ENCODE peak calls at places on chromosomes 11 and 22, in five cellular contexts. S is CD8-positive, alpha-beta T cell; W is MM.1S; N is foreskin fibroblast; D is cardiac muscle cell. A is an unnamed sample.

GRCh38 chr11:27976262-27976661 is 131.7 kb downstream of the KIF18A start:
- DNase-seq in S (no peak), W (no peak), N (no peak), D (peak), A (no peak)

GRCh38 chr11:109939176-109939810 is 153.9 kb upstream of the ZC3H12C start:
- DNase-seq in S (no peak), W (peak), N (peak), D (peak), A (peak)

GRCh38 chr11:111309516-111309915 is 11.2 kb downstream of the POU2AF3 start:
- DNase-seq in S (no peak), W (no peak), N (no peak), D (no peak), A (no peak)

GRCh38 chr11:130816941-130817607 is 99.2 kb downstream of the SNX19 start:
- DNase-seq in S (no peak), W (no peak), N (no peak), D (no peak), A (no peak)

GRCh38 chr11:97743205-97743742 is 1277.5 kb upstream of the CNTN5 start:
- DNase-seq in S (no peak), W (no peak), N (no peak), D (peak), A (peak)

GRCh38 chr22:50118557-50119168 is 28.9 kb downstream of the MOV10L1 start:
- DNase-seq in S (no peak), W (no peak), N (peak), D (peak), A (peak)

GRCh38 chr11:134257101-134257500 is 3.7 kb downstream of the ACAD8 start:
- DNase-seq in S (no peak), W (no peak), N (no peak), D (no peak), A (no peak)

GRCh38 chr22:48378673-48379072 is 1449.0 kb downstream of the BRD1 start:
- DNase-seq in S (no peak), W (no peak), N (no peak), D (no peak), A (no peak)

GRCh38 chr11:9529333-9529648 is 44.2 kb upstream of the WEE1 start:
- DNase-seq in S (no peak), W (no peak), N (no peak), D (peak), A (no peak)

GRCh38 chr11:108890482-108891092 is 225.7 kb downstream of the DDX10 start:
- DNase-seq in S (no peak), W (no peak), N (no peak), D (no peak), A (peak)

GRCh38 chr11:109480251-109480650 is 58.3 kb downstream of the C11orf87 start:
- DNase-seq in S (no peak), W (no peak), N (no peak), D (no peak), A (no peak)

GRCh38 chr22:30424471-30425326 is 869 bp upstream of the MTFP1 start:
- DNase-seq in S (no peak), W (peak), N (no peak), D (no peak), A (no peak)

GRCh38 chr11:21566521-21567100 is 626.3 kb upstream of the ANO5 start:
- DNase-seq in S (no peak), W (no peak), N (no peak), D (no peak), A (no peak)

GRCh38 chr11:2527621-2528291 is 82.9 kb downstream of the KCNQ1 start:
- DNase-seq in S (no peak), W (no peak), N (no peak), D (no peak), A (no peak)

GRCh38 chr22:45229181-45229580 is 11.5 kb downstream of the KIAA0930 start:
- DNase-seq in S (no peak), W (no peak), N (no peak), D (no peak), A (no peak)

GRCh38 chr11:86671386-86672006 is 920 bp downstream of the ME3 start:
- DNase-seq in S (no peak), W (peak), N (no peak), D (peak), A (peak)

GRCh38 chr11:34333787-34334186 is 24.0 kb downstream of the ABTB2 start:
- DNase-seq in S (no peak), W (no peak), N (no peak), D (no peak), A (no peak)

GRCh38 chr22:35727436-35727835 is 9.8 kb downstream of the APOL5 start:
- DNase-seq in S (no peak), W (no peak), N (no peak), D (peak), A (no peak)
- H3K4me3 ChIP-seq in S (no peak), W (no peak), N (no peak), D (no peak), A (no peak)

GRCh38 chr11:122159861-122160260 is 43.8 kb upstream of the BLID start:
- DNase-seq in S (no peak), W (no peak), N (no peak), D (no peak), A (no peak)

GRCh38 chr11:122155765-122156527 is 39.9 kb upstream of the BLID start:
- DNase-seq in S (no peak), W (no peak), N (no peak), D (peak), A (no peak)

GRCh38 chr11:122155001-122155400 is 39.0 kb upstream of the BLID start:
- DNase-seq in S (no peak), W (no peak), N (no peak), D (no peak), A (no peak)

GRCh38 chr11:122159173-122159701 is 43.2 kb upstream of the BLID start:
- DNase-seq in S (no peak), W (no peak), N (peak), D (peak), A (peak)

DNA sequence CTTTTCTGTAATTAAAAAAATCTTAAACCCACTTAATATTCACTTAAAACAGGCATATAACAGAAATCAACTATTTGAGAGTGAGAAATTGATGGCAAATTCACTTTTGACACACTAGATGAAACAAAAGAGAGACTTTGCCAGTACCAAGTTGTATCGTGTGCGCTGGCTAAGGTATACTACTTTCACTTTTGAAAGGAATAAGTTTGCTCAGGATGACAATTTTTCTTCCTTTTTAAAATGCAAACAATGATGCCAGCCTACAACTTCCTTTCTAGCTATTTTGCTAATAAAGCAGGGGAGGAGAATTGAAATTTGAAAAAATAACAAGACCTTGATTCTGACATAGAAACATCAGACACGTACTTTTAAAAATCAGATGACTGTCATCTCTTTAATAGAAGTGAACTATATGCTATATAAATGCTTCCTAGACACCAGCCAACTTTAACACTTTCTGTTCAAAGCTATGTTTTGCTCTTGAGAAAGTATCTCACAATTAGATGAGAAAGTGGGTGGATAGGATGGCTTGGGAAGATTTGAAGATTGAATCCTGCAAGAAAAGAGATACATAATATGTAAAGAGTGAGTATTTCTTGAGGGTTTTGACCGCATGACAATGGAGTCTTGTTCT is 41.6 kb upstream of the BLID start:
- DNase-seq in S (no peak), W (no peak), N (no peak), D (peak), A (peak)
- H3K4me3 ChIP-seq in S (no peak), W (no peak), N (peak), D (no peak), A (no peak)

DNA sequence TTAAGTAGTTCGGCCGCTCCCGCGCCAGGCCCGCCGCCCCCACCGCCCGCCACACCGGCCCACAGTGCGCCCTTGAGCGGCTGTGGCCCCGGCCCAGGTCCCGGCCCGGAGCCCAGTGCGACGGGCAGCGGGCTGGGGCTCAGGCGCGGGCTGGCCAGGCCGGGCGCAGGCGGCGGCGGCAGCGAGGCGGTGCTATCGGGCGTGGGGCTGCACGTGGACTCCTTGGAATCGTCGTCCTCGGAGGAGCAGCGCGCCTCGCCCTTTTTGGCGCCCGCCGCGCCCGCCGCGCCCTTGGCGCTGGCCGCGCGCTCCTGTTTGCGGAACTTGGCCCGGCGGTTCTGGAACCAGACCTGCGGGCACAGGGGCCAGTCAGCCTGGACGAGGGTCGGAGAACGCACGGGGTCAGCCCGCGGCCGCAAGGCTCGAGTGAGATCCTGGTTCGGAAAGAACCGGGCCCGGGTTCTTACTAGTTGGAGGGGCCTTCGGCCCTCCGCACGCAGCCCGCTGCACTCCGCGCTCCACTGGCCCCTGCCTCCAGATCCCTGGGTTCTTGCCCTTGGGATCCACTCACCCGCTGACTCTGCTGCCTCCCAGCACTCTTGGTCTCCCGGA is 4.0 kb downstream of the PHOX2A start:
- DNase-seq in S (no peak), W (no peak), N (no peak), D (peak), A (peak)
- H3K4me3 ChIP-seq in S (no peak), W (no peak), N (peak), D (peak), A (peak)

DNA sequence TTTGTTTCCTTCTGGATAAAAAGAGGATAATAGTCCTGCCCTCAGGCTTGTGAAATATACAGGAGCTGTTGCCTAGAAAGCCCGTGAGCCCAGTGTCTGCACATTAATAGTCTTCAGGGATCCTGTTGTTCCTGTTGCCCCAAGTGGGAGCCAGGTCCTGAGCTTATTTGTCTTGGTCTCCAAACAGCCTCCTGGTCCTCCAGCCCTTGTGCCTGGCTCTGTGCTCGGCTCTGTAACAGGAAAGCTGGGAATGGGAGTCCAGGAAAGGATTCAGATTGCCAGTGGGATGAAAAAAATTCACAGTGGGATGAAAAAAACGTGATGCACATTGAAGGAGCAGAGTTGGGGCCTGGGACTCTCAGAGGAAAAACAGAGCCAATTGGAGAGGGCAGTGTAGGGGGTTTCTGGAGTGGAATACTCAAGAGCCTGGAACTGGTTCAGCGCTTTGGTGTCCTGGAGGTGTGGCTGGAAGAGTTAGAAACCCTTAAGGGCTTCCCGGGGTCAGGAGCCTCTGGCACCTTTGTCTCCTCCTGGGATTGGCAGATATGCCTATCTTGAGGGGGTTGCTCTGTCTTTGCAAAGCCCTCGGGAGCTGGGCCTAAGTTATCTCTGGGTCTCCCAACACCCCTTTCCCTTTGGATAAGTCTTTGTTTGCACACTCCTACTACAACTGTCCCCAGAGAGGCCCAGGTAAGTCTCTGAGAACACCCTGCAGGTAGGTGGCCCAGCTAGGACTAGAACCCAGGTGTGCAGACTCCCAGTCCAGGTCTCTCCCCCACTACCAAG is 2.3 kb upstream of the INPPL1 start:
- DNase-seq in S (no peak), W (no peak), N (no peak), D (no peak), A (no peak)
- H3K4me3 ChIP-seq in S (peak), W (peak), N (peak), D (peak), A (peak)

DNA sequence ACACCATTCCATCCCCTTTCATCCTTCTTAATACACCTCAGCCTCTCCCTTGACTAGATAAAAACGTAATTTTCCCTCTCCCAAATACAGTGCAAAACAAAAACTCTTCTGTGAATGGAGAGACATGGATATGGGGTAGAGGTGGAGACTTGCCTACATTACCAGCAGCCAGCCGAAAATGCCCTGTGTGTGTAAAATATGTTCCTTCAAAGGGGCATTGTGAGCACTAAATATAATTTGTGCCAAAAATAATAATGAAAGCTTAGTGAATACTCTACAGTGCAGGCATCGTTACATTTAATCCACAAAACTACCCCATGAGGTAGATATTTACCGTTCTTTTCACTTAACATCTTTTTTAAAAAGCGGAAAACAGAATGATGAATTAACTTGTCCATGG is 1.0 kb upstream of the TRIM44 start:
- DNase-seq in S (no peak), W (no peak), N (no peak), D (no peak), A (no peak)
- H3K4me3 ChIP-seq in S (peak), W (peak), N (peak), D (no peak), A (peak)

DNA sequence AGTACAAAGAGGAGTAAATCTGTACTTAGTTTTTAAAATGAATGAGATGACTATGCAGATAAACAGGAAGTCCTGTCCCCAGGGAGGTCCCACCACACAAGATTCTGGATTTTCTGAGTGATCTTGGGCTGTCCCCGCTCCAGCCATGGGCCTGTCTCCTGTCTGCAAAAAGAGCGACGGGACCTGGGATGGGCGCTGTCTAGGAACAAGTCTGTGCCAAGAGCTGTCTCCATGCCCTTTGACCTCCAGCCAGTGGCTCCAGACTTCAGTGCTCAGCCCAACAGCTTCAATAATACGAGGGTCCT is 6.0 kb downstream of the CSNK1E start:
- DNase-seq in S (no peak), W (peak), N (no peak), D (peak), A (no peak)
- H3K4me3 ChIP-seq in S (no peak), W (peak), N (no peak), D (no peak), A (no peak)

GRCh38 chr11:44321059-44321458 is 11.1 kb upstream of the ALX4 start:
- DNase-seq in S (no peak), W (no peak), N (no peak), D (no peak), A (no peak)

GRCh38 chr11:44318369-44318768 is 8.4 kb upstream of the ALX4 start:
- DNase-seq in S (no peak), W (no peak), N (no peak), D (no peak), A (no peak)

GRCh38 chr11:44319170-44319551 is 9.2 kb upstream of the ALX4 start:
- DNase-seq in S (no peak), W (no peak), N (no peak), D (no peak), A (no peak)

GRCh38 chr11:44320289-44320973 is 10.5 kb upstream of the ALX4 start:
- DNase-seq in S (no peak), W (no peak), N (no peak), D (no peak), A (no peak)

DNA sequence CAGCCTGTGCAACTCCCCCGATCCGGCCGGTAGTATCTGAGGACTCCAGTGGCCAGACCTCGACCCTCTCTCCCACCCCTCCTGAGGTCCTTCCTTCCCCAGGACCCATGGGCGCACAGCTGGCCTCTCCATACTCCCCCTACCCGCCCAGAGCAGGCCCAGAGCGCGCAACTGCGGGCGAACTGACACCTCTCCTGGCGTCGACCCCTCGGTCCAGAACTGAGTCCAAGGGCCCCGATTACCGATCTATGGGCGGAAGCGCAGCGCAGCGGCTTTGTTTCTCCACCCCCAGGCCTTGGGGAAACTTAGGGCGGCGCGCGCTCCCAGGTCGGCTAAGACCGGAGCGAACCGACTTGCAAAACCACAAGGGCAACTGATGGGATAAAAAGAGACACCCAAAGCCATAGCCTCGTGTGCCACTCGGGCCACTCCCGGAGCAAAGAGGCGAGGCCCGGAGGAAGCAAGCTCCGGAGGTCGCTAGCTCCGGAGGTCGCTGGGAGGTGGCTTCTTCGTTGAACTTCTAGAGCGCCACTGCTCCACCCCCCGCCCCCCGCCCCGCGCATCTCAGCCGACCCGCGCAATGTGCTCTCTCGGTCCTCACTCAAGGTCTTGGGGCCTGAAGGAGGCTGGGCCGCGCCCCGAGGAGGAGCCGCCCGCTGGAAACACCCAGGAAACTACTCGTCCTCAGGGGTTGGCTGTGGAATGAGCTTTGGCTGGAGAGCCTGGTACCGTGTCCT is 9.8 kb upstream of the ALX4 start:
- DNase-seq in S (no peak), W (no peak), N (no peak), D (no peak), A (no peak)
- H3K4me3 ChIP-seq in S (no peak), W (no peak), N (no peak), D (peak), A (no peak)